ENCODE peak calls at places on chromosomes 1 and 21, in six cellular contexts. I, F, E, G, B and L are unnamed samples.

GRCh38 chr1:172843444-172843843 is 184.5 kb downstream of the FASLG start:
- DNase-seq in G (no peak), E (no peak), B (no peak), F (no peak), I (no peak), L (no peak)

GRCh38 chr1:23566304-23566703 is 7.0 kb upstream of the ID3 start:
- DNase-seq in B (no peak), G (no peak), I (no peak), F (no peak), E (no peak), L (no peak)

GRCh38 chr1:154154534-154155181 is at the start of gene NUP210L:
- DNase-seq in B (no peak), E (no peak), G (no peak), I (no peak), F (no peak), L (no peak)

GRCh38 chr1:10474613-10475507 is at the start of gene PEX14:
- DNase-seq in E (peak; percentile 86), F (peak; percentile 84), B (peak; percentile 83), G (peak; percentile 80), I (peak; percentile 89), L (peak; percentile 97)

GRCh38 chr1:155078496-155079209 is at the start of gene EFNA3:
- DNase-seq in F (no peak), I (peak; percentile 75), B (peak; percentile 70), E (no peak), G (peak; percentile 26), L (peak; percentile 92)

GRCh38 chr1:154157520-154158306 is 2.8 kb upstream of the NUP210L start:
- DNase-seq in I (no peak), F (no peak), G (no peak), B (peak; percentile 18), E (no peak), L (no peak)

GRCh38 chr1:23444104-23444533 is 19.6 kb upstream of the TCEA3 start:
- DNase-seq in B (no peak), G (peak; percentile 98), E (no peak), F (no peak), I (peak; percentile 81), L (no peak)

GRCh38 chr1:90501281-90501680 is 215.8 kb downstream of the BARHL2 start:
- DNase-seq in E (no peak), B (no peak), F (no peak), G (no peak), I (no peak), L (no peak)

GRCh38 chr1:234579967-234580366 is 30.0 kb downstream of the IRF2BP2 start:
- DNase-seq in G (no peak), F (no peak), E (no peak), I (peak; percentile 50), B (no peak), L (no peak)

GRCh38 chr21:43362928-43363314 is 64.0 kb downstream of the SIK1 start:
- DNase-seq in G (no peak), E (no peak), I (no peak), B (no peak), F (no peak), L (no peak)

GRCh38 chr1:115031595-115031994 is 2.0 kb downstream of the TSHB start:
- DNase-seq in G (no peak), F (no peak), B (no peak), I (no peak), E (no peak), L (no peak)

GRCh38 chr21:45857761-45858160 is 123.8 kb upstream of the COL6A1 start:
- DNase-seq in G (no peak), F (no peak), B (no peak), E (no peak), I (no peak), L (no peak)

GRCh38 chr1:204398197-204399125 is 13.2 kb downstream of the PPP1R15B start:
- DNase-seq in F (peak; percentile 94), I (peak; percentile 97), G (peak; percentile 69), E (peak; percentile 73), B (peak; percentile 44), L (no peak)

GRCh38 chr1:101312192-101312591 is 75.4 kb downstream of the S1PR1 start:
- DNase-seq in F (no peak), B (no peak), G (no peak), E (no peak), I (no peak), L (no peak)
- TF ChIP-seq CTCF in F (no peak), B (no peak), G (no peak), E (no peak), I (no peak), L (no peak)

GRCh38 chr1:116417678-116418077 is 44.6 kb downstream of the ATP1A1 start:
- DNase-seq in G (no peak), B (no peak), F (no peak), E (no peak), I (no peak), L (no peak)
- TF ChIP-seq CTCF in G (no peak), B (no peak), F (no peak), E (no peak), I (no peak), L (no peak)

DNA sequence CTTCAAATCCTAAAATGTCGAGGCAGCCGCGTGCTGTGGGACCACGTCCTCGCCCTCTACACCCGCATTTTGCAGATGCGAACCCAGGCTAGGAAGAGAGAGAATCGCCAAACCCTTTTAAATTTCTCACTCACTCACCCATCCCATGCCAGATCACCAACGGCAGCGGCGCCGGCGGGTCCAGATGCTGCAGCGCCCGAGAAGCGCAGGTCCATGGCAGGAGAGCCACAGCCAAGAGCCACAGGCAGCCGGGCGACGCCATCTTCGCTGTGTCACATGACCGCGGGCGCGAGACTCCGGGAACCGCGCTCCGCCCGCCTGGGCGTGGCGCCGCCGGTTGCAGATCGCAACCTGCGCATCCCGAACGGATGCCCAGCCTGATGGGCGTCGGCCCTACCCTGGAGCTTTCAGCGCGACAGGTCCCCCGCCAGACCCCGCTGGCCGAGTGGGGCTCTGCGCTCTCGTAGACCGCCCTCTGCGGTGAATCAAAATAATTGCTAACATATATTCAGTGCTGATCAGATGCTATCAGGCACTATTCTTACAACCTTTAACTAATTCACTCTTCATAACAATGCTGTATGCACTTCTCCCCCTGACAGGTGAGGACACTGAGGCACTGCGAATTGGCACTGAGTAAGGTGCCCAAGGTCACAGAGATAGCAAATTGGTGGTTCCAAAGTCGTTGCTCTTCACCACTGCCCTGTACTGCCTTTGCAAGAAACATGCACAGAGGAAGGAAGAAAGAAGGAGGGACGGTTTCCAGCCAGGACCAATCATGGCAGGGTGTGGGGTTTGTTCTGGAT is at the start of gene PPT1:
- DNase-seq in I (peak; percentile 70), B (peak; percentile 69), E (peak; percentile 79), F (peak; percentile 56), G (peak; percentile 55), L (peak; percentile 91)
- TF ChIP-seq CTCF in I (peak; percentile 17), B (no peak), E (peak; percentile 21), F (peak; percentile 18), G (peak; percentile 27), L (peak; percentile 74)

DNA sequence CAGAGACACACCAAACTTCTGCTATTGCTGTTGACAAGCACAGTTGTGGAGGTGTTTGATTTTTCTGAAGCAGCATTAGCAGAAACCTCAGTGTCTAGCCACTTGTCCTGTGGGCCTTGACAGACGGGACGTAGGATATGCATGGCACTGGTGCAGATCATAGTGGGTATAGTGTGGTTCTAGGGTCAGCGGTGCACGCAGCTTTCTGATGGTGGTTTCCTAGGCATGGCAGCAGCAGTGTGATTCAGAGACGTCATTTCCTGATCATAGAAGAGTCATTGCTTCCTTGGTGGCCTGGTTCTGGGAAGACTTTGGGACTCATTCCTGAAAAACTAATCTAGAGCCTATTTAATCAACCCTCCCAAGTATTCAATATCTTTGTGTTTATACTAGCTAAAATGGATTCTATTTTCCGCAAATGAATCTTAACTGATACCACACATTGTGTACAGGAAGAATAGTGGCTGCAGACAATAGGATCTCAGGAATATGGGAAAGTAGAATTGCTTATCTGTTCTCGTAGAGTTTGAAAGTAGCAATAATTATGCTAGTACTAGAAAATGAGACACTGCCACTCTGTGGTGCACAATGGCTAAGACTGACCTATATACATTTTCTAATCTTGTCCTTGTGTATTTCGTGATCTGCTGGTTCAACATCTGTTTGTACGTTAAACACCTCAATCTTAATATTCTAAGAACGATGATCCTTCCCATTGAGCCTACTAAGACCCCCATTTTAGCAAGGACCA is 2.8 kb upstream of the USP1 start:
- DNase-seq in I (peak; percentile 13), F (no peak), B (no peak), G (no peak), E (no peak), L (no peak)
- TF ChIP-seq CTCF in I (no peak), F (peak; percentile 37), B (peak; percentile 34), G (no peak), E (peak; percentile 21), L (peak; percentile 58)